ENCODE peak calls at places on chromosomes 12 and 14, in five cellular contexts. G, A, E, Q and M are unnamed samples.

GRCh38 chr14:55535521-55536207 is 44.3 kb upstream of the KTN1 start:
- DNase-seq in G (no peak), A (no peak), E (no peak), Q (no peak), M (no peak)

GRCh38 chr14:80549141-80549540 is 337.8 kb upstream of the DIO2 start:
- DNase-seq in G (no peak), A (no peak), E (no peak), Q (no peak), M (no peak)

GRCh38 chr12:105279460-105280056 is 43.6 kb upstream of the APPL2 start:
- DNase-seq in G (no peak), A (no peak), E (peak; percentile 33), Q (peak; percentile 24), M (no peak)

GRCh38 chr12:78385541-78385940 is 479.0 kb upstream of the SYT1 start:
- DNase-seq in G (no peak), A (no peak), E (no peak), Q (no peak), M (no peak)

GRCh38 chr14:91649930-91650329 is 82.0 kb downstream of the CATSPERB start:
- DNase-seq in G (no peak), A (no peak), E (no peak), Q (no peak), M (no peak)

GRCh38 chr12:29073631-29074239 is 75.3 kb upstream of the FAR2 start:
- DNase-seq in G (no peak), A (no peak), E (no peak), Q (no peak), M (no peak)

GRCh38 chr12:6799147-6799546 is 9.8 kb downstream of the CD4 start:
- DNase-seq in G (no peak), A (no peak), E (no peak), Q (no peak), M (no peak)

GRCh38 chr12:101021911-101022388 is 188.1 kb downstream of the SLC5A8 start:
- DNase-seq in G (no peak), A (no peak), E (no peak), Q (no peak), M (no peak)

GRCh38 chr12:101256271-101256670 is 23.6 kb upstream of the UTP20 start:
- DNase-seq in G (no peak), A (no peak), E (no peak), Q (no peak), M (no peak)

GRCh38 chr14:75048101-75048500 is 3.2 kb downstream of the MLH3 start:
- DNase-seq in G (no peak), A (no peak), E (no peak), Q (no peak), M (no peak)

GRCh38 chr12:18158774-18159557 is 69.0 kb upstream of the RERGL start:
- DNase-seq in G (peak; percentile 11), A (no peak), E (no peak), Q (no peak), M (no peak)

GRCh38 chr12:106297075-106297474 is 5.5 kb upstream of the TCP11L2 start:
- DNase-seq in G (no peak), A (no peak), E (no peak), Q (no peak), M (no peak)

GRCh38 chr14:21039585-21040369 is 2.4 kb upstream of the RNASE7 start:
- DNase-seq in G (peak; percentile 64), A (peak; percentile 32), E (peak; percentile 49), Q (no peak), M (no peak)

GRCh38 chr12:118377891-118378470 is 1.6 kb downstream of the SUDS3 start:
- DNase-seq in G (peak; percentile 74), A (peak; percentile 56), E (peak; percentile 74), Q (peak; percentile 45), M (no peak)

GRCh38 chr14:105836730-105837129 is 310.3 kb downstream of the TMEM121 start:
- DNase-seq in G (no peak), A (no peak), E (no peak), Q (no peak), M (no peak)

GRCh38 chr14:69535230-69535848 is 39.3 kb downstream of the CCDC177 start:
- DNase-seq in G (peak; percentile 38), A (peak; percentile 30), E (peak; percentile 37), Q (no peak), M (peak; percentile 50)

GRCh38 chr14:86532219-86532618 is 1002.3 kb downstream of the FLRT2 start:
- DNase-seq in G (peak; percentile 14), A (no peak), E (peak; percentile 56), Q (no peak), M (no peak)

GRCh38 chr12:3607039-3607719 is 116.2 kb downstream of the PRMT8 start:
- DNase-seq in G (no peak), A (no peak), E (no peak), Q (no peak), M (no peak)

DNA sequence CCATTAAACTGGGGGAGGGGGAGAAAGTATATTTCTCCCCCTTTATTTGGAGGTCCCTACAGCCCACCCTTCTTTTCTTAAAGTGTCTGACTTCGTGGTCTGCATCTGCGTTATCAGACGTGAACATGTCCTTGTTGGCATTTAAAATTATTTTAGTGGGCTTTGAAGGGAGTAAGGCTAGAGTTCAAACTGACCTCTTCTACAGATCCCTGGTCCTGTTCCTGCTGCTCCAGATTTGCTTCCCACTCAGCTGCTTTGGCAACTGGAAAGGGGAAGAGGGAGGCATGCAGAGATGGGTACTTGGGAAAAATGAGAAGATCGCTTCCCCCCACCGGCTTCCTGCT is 611 bp upstream of the SIX6 start:
- DNase-seq in G (no peak), A (no peak), E (no peak), Q (no peak), M (no peak)
- H3K27me3 ChIP-seq in G (peaks cover 8% of the 10 kb centered on the region), A (peaks cover 8% of the 10 kb centered on the region), E (peaks cover 100% of the 10 kb centered on the region), Q (peaks cover 70% of the 10 kb centered on the region), M (peaks cover 97% of the 10 kb centered on the region)

GRCh38 chr14:57153286-57153685 is 115.4 kb downstream of the EXOC5 start:
- DNase-seq in G (no peak), A (no peak), E (no peak), Q (no peak), M (no peak)
- H3K27me3 ChIP-seq in G (no peaks in the 10 kb centered on the region), A (peaks cover 3% of the 10 kb centered on the region), E (peaks cover 7% of the 10 kb centered on the region), Q (no peaks in the 10 kb centered on the region), M (no peaks in the 10 kb centered on the region)

DNA sequence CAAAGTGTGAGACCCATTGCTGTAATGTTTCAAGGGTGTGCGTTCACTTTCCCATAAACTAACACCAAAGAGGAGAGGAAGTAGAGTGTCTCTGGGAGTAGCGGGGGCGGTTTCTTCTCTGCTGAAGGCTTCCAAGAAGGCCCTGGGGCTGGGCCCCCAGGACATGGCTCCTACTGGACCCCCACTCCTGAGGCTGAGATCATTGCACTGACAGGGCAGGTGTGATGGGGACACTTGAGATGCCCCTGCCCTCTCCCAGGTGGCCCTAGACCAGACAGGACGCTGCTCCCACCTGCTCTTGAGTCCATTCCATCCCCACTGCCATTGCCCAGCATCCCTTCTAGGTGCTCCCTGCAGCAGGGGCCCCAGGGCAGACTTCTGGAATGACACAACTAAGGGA is 20.1 kb downstream of the TMEM63C start:
- DNase-seq in G (no peak), A (no peak), E (no peak), Q (no peak), M (no peak)
- H3K27me3 ChIP-seq in G (no peaks in the 10 kb centered on the region), A (peaks cover 2% of the 10 kb centered on the region), E (peaks cover 52% of the 10 kb centered on the region), Q (no peaks in the 10 kb centered on the region), M (no peaks in the 10 kb centered on the region)

GRCh38 chr14:63905370-63905769 is 52.6 kb downstream of the SYNE2 start:
- DNase-seq in G (no peak), A (no peak), E (no peak), Q (no peak), M (no peak)

GRCh38 chr14:63910593-63911363 is 58.0 kb downstream of the SYNE2 start:
- DNase-seq in G (no peak), A (no peak), E (no peak), Q (no peak), M (no peak)

GRCh38 chr14:63909984-63910383 is 57.2 kb downstream of the SYNE2 start:
- DNase-seq in G (no peak), A (no peak), E (no peak), Q (no peak), M (no peak)

GRCh38 chr14:63904724-63905123 is 51.9 kb downstream of the SYNE2 start:
- DNase-seq in G (no peak), A (no peak), E (no peak), Q (no peak), M (no peak)

DNA sequence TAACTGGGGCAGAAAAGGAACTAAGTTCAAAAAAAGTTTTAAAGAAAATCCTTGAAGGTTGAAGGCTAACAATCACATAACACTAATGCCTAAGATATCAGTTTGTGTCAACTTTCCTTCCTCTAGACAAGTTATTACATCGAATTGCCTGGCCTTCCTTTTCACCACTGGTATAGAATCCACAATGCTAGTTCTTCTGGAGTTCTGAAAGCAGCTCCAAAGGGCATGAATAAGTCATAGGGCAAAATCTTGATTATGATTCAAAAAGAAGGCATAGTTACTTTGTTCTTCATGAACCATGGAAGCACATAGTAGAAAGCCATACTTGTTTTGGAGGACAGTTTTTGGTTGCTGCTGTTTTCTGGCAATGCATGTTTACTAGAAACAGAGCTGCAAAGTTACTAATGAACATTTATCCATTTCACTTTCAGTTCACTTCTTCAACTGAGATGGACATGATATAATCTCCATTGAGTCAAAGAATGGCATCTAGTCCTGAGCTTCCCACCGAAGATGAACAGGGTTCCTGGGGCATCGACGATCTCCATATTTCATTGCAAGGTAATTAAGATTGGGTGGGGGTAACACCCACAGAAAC is 56.0 kb downstream of the SYNE2 start:
- DNase-seq in G (no peak), A (no peak), E (no peak), Q (no peak), M (no peak)
- H3K27me3 ChIP-seq in G (no peaks in the 10 kb centered on the region), A (no peaks in the 10 kb centered on the region), E (no peaks in the 10 kb centered on the region), Q (no peaks in the 10 kb centered on the region), M (no peaks in the 10 kb centered on the region)

DNA sequence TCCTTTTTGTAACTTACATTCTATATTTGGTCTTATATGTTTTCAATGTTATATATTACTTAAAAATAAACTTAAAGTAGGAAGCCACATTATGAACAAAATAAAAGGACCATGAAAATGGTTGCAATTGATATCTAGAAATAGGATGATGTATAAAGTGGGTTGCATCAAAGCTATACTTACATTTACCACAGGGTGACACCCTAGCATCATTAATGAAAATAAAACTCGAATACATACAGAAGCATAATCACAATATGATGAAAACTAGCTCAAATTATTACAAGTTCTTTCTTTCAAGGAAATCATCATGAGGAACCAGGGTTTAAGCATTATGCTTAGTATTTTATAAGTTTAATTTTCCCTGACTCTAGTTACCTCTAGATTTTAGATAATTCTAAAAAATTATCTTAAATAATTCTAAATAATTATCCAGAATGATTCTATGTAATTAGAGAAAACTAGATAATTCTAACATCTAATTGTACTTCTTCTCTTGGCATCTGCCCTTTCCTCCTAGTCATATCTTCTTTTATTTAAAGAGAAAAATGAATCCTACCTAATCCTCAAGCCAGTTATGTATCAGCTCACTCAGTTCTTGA is 31.2 kb downstream of the TAS2R7 start:
- DNase-seq in G (no peak), A (no peak), E (no peak), Q (no peak), M (no peak)
- H3K27me3 ChIP-seq in G (peaks cover 4% of the 10 kb centered on the region), A (peaks cover 1% of the 10 kb centered on the region), E (peaks cover 45% of the 10 kb centered on the region), Q (no peaks in the 10 kb centered on the region), M (peaks cover 35% of the 10 kb centered on the region)

DNA sequence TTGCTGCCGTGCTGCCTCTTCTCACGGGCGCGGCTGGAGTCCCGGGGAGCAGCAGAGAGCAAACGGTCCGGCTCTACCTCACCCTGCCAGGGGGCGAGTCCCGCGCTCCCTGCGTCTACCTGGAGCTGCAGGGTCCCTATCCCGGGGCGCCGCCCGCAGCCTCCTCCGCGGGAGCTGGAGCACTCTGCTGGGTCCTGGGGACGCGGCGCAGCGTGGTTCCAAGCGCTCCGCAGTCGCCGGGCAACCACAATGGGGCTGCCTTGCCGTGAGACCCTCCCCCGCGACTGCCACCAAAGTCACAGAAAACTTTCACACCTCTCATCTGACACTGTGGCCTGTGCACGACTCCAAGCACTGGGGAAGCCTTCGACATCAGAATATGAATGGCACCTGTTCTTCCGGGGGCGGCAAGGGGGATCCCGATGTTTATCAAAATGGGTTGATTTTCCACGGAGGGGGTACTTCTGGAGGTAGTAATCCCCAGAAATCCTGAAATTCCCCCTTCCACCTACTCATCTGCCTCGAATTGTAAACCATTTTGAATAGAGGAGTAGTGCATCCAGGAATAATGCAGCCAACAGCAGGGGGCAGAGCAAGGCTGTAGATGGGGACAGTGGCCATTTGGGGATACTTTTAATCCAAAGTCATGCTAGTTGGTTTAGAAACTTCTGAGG is at the start of gene C12orf42:
- DNase-seq in G (no peak), A (peak; percentile 11), E (no peak), Q (peak; percentile 37), M (peak; percentile 76)
- H3K27me3 ChIP-seq in G (no peaks in the 10 kb centered on the region), A (peaks cover 10% of the 10 kb centered on the region), E (peaks cover 55% of the 10 kb centered on the region), Q (no peaks in the 10 kb centered on the region), M (peaks cover 31% of the 10 kb centered on the region)